ENCODE peak calls at places on chromosomes 5 and 9, in four cellular contexts. I is WTC11, O is HepG2, Z is K562. S is an unnamed sample.

GRCh38 chr5:38556599-38557308 is at the start of gene LIFR:
- DNase-seq in O (peak), I (peak), Z (peak), S (peak)

GRCh38 chr5:75028090-75028489 is 24.3 kb downstream of the GCNT4 start:
- DNase-seq in I (no peak), Z (no peak), O (no peak), S (no peak)

GRCh38 chr5:76718880-76719279 is 3.0 kb downstream of the F2R start:
- DNase-seq in O (no peak), I (no peak), Z (no peak), S (no peak)

GRCh38 chr5:78669331-78669730 is 20.8 kb upstream of the LHFPL2 start:
- DNase-seq in O (no peak), I (no peak), Z (no peak), S (no peak)

GRCh38 chr9:38048319-38048969 is 20.6 kb downstream of the SHB start:
- DNase-seq in Z (no peak), O (no peak), I (no peak), S (no peak)

GRCh38 chr9:123640792-123641222 is 284.8 kb downstream of the CRB2 start:
- DNase-seq in O (no peak), I (no peak), Z (no peak), S (no peak)

GRCh38 chr5:149284501-149284900 is 12.8 kb downstream of the AFAP1L1 start:
- DNase-seq in I (no peak), Z (no peak), O (no peak), S (no peak)

GRCh38 chr5:77630246-77631165 is 8.0 kb downstream of the OTP start:
- DNase-seq in Z (no peak), O (peak), I (peak), S (peak)

GRCh38 chr5:121872846-121873245 is 21.2 kb downstream of the FTMT start:
- DNase-seq in I (no peak), Z (no peak), O (no peak), S (no peak)

GRCh38 chr9:92141144-92142129 is 26.2 kb upstream of the SPTLC1 start:
- DNase-seq in Z (peak), I (peak), O (no peak), S (no peak)

GRCh38 chr5:16413461-16413860 is 52.1 kb downstream of the ZNF622 start:
- DNase-seq in Z (no peak), O (no peak), I (no peak), S (no peak)

GRCh38 chr5:16411235-16411634 is 54.4 kb downstream of the ZNF622 start:
- DNase-seq in Z (no peak), O (no peak), I (no peak), S (no peak)

GRCh38 chr5:16410338-16410737 is 55.3 kb downstream of the ZNF622 start:
- DNase-seq in Z (no peak), O (no peak), I (no peak), S (no peak)

GRCh38 chr5:16412556-16412955 is 53.0 kb downstream of the ZNF622 start:
- DNase-seq in I (no peak), Z (no peak), O (no peak), S (no peak)

GRCh38 chr5:16411741-16412455 is 53.7 kb downstream of the ZNF622 start:
- DNase-seq in I (no peak), O (no peak), Z (no peak), S (no peak)
- TF ChIP-seq ELF4 in I (no peak), O (no peak), Z (no peak), S (no peak)

DNA sequence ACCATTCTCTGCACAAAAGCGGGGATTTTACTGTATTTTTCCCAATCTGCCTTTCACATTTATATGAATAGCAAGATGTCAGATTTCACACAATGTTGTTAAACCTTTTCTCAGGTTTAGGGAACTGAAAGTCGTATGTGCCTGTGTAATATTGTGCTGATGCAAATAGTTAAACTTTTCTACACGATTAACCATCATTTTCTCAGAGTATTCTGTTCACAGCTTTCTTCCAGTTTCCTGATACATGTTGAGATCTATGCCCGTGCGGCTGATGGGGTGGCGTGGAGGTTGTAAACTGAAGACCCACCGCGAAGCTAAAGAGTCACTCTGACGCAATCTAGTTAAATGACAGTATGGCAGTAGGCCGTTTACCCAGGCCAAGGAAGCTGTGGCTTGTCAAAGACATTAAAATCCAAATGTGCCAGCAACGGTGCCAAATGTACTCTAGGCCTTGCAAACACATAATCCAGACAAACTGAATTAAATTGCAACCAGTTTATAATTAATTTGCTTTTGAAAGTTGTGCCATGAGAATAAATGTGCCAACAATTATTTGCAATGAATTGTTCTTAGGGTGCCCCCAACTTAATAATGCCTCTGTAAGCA is 145.7 kb downstream of the EBF1 start:
- DNase-seq in O (no peak), Z (no peak), I (no peak), S (no peak)
- TF ChIP-seq ELF4 in O (no peak), Z (no peak), I (no peak), S (no peak)

DNA sequence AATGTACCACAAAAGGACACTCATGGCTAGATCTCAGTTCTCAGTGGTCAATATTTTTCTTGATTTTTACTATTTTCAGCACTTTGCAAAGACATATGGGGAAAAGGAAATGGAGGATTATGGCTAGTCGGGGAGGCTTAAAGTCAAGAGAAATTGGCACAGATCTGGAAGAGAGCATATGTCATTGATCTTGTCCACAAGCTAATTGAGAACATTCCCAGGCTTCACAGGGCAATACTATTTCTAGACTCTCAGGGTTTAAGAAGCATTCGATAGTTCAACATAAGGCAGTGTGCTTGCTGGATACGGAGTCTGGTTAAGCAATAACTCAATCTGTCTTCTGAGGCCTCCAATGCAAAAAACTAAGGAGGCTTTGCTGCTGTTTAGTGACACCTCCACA is 285.8 kb downstream of the ZNF608 start:
- DNase-seq in O (no peak), Z (no peak), I (no peak), S (no peak)
- TF ChIP-seq ELF4 in O (no peak), Z (no peak), I (no peak), S (no peak)

DNA sequence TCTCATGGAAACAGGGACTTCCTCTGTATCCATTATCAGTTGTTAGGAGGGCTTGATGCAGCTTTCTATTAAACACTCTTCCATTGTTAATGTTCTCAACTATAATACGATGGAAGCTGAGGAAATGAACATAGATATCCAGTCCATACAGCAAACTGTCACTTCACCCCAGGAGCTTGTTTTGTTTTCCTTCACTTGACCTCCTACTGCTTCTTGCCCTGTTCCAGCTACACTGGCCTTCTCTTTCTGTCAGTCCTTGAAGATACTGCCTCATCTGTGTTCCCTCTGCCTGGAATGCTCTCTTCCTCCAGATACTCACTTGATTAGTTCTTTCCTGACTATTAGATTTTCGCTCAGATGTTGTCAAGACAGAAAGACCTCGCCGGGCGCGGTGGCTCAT is 17.1 kb downstream of the CTNNA1 start:
- DNase-seq in O (no peak), Z (no peak), I (no peak), S (no peak)
- TF ChIP-seq ELF4 in O (no peak), Z (no peak), I (no peak), S (no peak)

DNA sequence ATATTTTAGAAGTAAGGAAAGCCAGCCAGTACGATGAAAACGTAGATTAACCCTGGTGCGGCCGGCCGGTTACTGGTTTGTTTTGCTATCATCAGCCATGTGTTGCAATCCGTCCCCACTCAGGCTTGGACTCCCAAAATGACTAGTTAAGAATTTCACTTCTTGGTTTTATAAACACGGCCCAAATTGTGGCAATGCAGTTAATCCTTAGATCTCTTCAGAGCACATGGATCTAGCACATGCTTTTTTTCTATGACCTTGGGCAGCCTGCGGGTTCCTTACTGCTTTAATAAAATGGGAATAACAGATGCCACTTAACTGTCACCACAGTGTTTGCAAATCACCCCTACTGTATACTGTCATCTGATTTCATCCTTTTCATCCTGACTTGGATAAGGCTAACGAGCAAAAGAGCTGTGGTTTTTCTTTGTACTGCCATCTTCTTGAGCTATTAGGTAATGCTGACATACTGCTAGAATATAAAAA is 1.5 kb downstream of the NDFIP1 start:
- DNase-seq in I (no peak), O (peak), Z (no peak), S (no peak)
- TF ChIP-seq ELF4 in I (no peak), O (no peak), Z (no peak), S (no peak)

DNA sequence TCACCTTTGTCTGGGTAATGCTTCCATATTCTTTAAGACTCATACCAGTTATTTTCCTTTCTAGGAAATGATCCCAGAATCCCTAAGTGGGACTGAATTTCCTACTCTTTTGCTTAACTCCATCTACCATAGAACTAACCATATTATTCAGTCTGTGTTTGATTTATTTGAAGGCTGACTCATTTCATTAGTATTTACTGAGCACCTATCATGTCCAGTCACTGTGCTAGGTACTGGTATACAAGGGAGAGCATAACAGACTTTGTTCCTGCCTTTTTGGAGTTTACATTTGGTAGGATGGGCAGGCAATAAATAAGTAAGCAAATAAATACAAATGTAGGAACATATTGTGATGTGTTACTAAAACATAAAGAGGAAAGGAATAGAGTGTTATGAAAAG is 4.3 kb downstream of the NPR2 start:
- DNase-seq in I (no peak), Z (no peak), O (no peak), S (no peak)
- TF ChIP-seq ELF4 in I (no peak), Z (no peak), O (no peak), S (no peak)

GRCh38 chr5:94086194-94086593 is 344.8 kb upstream of the POU5F2 start:
- DNase-seq in Z (no peak), I (no peak), O (no peak), S (no peak)
- TF ChIP-seq ELF4 in Z (no peak), I (no peak), O (no peak), S (no peak)

DNA sequence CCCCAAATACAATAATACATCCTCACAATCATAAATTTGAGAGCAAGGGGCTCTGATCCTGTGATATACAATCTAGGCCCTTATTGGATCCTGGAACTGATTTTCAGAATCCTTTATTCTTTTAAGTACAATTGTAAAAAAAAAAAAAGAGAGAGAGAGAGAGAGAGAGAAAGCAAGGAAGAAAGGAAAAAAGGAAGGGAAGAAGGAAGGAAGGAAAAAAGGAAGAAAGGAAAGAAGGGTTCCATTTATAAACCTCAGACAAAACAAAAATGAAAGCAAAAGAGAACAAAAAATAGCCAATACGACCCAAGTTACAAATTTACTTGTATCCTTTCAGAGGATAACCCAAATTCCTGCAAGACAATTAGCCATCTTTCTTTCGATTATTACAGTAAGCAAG is 543.1 kb downstream of the RAB3C start:
- DNase-seq in Z (no peak), O (no peak), I (no peak), S (no peak)
- TF ChIP-seq ELF4 in Z (no peak), O (no peak), I (no peak), S (no peak)